ENCODE peak calls at places on chromosome 2, in eight cellular contexts. One of them, this sample, is unnamed.

GRCh38 chr2:14827226-14828023 is 194.9 kb downstream of the LRATD1 start:
- DNase-seq in T-helper 17 cell: no peak
- DNase-seq in mucosa of descending colon: no peak
- DNase-seq in lower lobe of right lung: no peak
- DNase-seq in AG10803: peak
- DNase-seq in activated effector memory CD4-positive, alpha-beta T cell treated with anti-CD3 and anti-CD28 coated beads, Interleukin-2, amount 50 U/mL, for 16 hours: no peak
- DNase-seq in hippocampal formation: no peak
- DNase-seq in fibroblast of lung: no peak
- DNase-seq in this sample: peak

GRCh38 chr2:207505180-207505579 is 24.6 kb upstream of the CREB1 start:
- DNase-seq in mucosa of descending colon: no peak
- DNase-seq in AG10803: peak
- DNase-seq in lower lobe of right lung: no peak
- DNase-seq in hippocampal formation: no peak
- DNase-seq in activated effector memory CD4-positive, alpha-beta T cell treated with anti-CD3 and anti-CD28 coated beads, Interleukin-2, amount 50 U/mL, for 16 hours: no peak
- DNase-seq in fibroblast of lung: no peak
- DNase-seq in T-helper 17 cell: no peak
- DNase-seq in this sample: no peak

GRCh38 chr2:220006152-220006551 is 378.7 kb downstream of the SLC4A3 start:
- DNase-seq in lower lobe of right lung: no peak
- DNase-seq in mucosa of descending colon: no peak
- DNase-seq in AG10803: peak
- DNase-seq in activated effector memory CD4-positive, alpha-beta T cell treated with anti-CD3 and anti-CD28 coated beads, Interleukin-2, amount 50 U/mL, for 16 hours: no peak
- DNase-seq in hippocampal formation: no peak
- DNase-seq in T-helper 17 cell: no peak
- DNase-seq in fibroblast of lung: peak
- DNase-seq in this sample: peak

GRCh38 chr2:100513650-100514049 is 43.4 kb downstream of the NMS start:
- DNase-seq in fibroblast of lung: no peak
- DNase-seq in mucosa of descending colon: no peak
- DNase-seq in activated effector memory CD4-positive, alpha-beta T cell treated with anti-CD3 and anti-CD28 coated beads, Interleukin-2, amount 50 U/mL, for 16 hours: no peak
- DNase-seq in lower lobe of right lung: no peak
- DNase-seq in AG10803: no peak
- DNase-seq in hippocampal formation: no peak
- DNase-seq in T-helper 17 cell: no peak
- DNase-seq in this sample: no peak

GRCh38 chr2:9897331-9897737 is 54.1 kb downstream of the TAF1B start:
- DNase-seq in activated effector memory CD4-positive, alpha-beta T cell treated with anti-CD3 and anti-CD28 coated beads, Interleukin-2, amount 50 U/mL, for 16 hours: peak
- DNase-seq in AG10803: peak
- DNase-seq in T-helper 17 cell: no peak
- DNase-seq in hippocampal formation: no peak
- DNase-seq in mucosa of descending colon: no peak
- DNase-seq in fibroblast of lung: peak
- DNase-seq in lower lobe of right lung: no peak
- DNase-seq in this sample: peak

GRCh38 chr2:231673348-231673770 is 35.0 kb upstream of the PTMA start:
- DNase-seq in AG10803: peak
- DNase-seq in lower lobe of right lung: peak
- DNase-seq in fibroblast of lung: peak
- DNase-seq in mucosa of descending colon: peak
- DNase-seq in T-helper 17 cell: no peak
- DNase-seq in hippocampal formation: no peak
- DNase-seq in activated effector memory CD4-positive, alpha-beta T cell treated with anti-CD3 and anti-CD28 coated beads, Interleukin-2, amount 50 U/mL, for 16 hours: no peak
- DNase-seq in this sample: no peak

GRCh38 chr2:8394131-8394530 is 287.7 kb upstream of the ID2 start:
- DNase-seq in fibroblast of lung: no peak
- DNase-seq in AG10803: no peak
- DNase-seq in T-helper 17 cell: no peak
- DNase-seq in lower lobe of right lung: no peak
- DNase-seq in hippocampal formation: no peak
- DNase-seq in activated effector memory CD4-positive, alpha-beta T cell treated with anti-CD3 and anti-CD28 coated beads, Interleukin-2, amount 50 U/mL, for 16 hours: no peak
- DNase-seq in mucosa of descending colon: no peak
- DNase-seq in this sample: no peak

GRCh38 chr2:149686136-149686535 is 98.6 kb upstream of the MMADHC start:
- DNase-seq in AG10803: no peak
- DNase-seq in fibroblast of lung: no peak
- DNase-seq in hippocampal formation: no peak
- DNase-seq in activated effector memory CD4-positive, alpha-beta T cell treated with anti-CD3 and anti-CD28 coated beads, Interleukin-2, amount 50 U/mL, for 16 hours: no peak
- DNase-seq in mucosa of descending colon: no peak
- DNase-seq in lower lobe of right lung: no peak
- DNase-seq in T-helper 17 cell: no peak
- DNase-seq in this sample: no peak

GRCh38 chr2:45418532-45418931 is 192.5 kb downstream of the SRBD1 start:
- DNase-seq in activated effector memory CD4-positive, alpha-beta T cell treated with anti-CD3 and anti-CD28 coated beads, Interleukin-2, amount 50 U/mL, for 16 hours: no peak
- DNase-seq in T-helper 17 cell: no peak
- DNase-seq in lower lobe of right lung: no peak
- DNase-seq in AG10803: no peak
- DNase-seq in fibroblast of lung: no peak
- DNase-seq in mucosa of descending colon: no peak
- DNase-seq in hippocampal formation: no peak
- DNase-seq in this sample: no peak

GRCh38 chr2:38056216-38056615 is 19.7 kb downstream of the CYP1B1 start:
- DNase-seq in AG10803: no peak
- DNase-seq in mucosa of descending colon: no peak
- DNase-seq in T-helper 17 cell: no peak
- DNase-seq in activated effector memory CD4-positive, alpha-beta T cell treated with anti-CD3 and anti-CD28 coated beads, Interleukin-2, amount 50 U/mL, for 16 hours: no peak
- DNase-seq in fibroblast of lung: no peak
- DNase-seq in lower lobe of right lung: no peak
- DNase-seq in hippocampal formation: no peak
- DNase-seq in this sample: no peak

GRCh38 chr2:20015482-20016083 is 3.1 kb upstream of the MATN3 start:
- DNase-seq in lower lobe of right lung: no peak
- DNase-seq in hippocampal formation: peak
- DNase-seq in AG10803: peak
- DNase-seq in T-helper 17 cell: no peak
- DNase-seq in mucosa of descending colon: no peak
- DNase-seq in activated effector memory CD4-positive, alpha-beta T cell treated with anti-CD3 and anti-CD28 coated beads, Interleukin-2, amount 50 U/mL, for 16 hours: no peak
- DNase-seq in fibroblast of lung: peak
- DNase-seq in this sample: peak

GRCh38 chr2:189276277-189276676 is 96.7 kb upstream of the COL5A2 start:
- DNase-seq in activated effector memory CD4-positive, alpha-beta T cell treated with anti-CD3 and anti-CD28 coated beads, Interleukin-2, amount 50 U/mL, for 16 hours: no peak
- DNase-seq in hippocampal formation: no peak
- DNase-seq in mucosa of descending colon: no peak
- DNase-seq in fibroblast of lung: peak
- DNase-seq in AG10803: peak
- DNase-seq in T-helper 17 cell: no peak
- DNase-seq in lower lobe of right lung: no peak
- DNase-seq in this sample: no peak

GRCh38 chr2:86825728-86826386 is 35.1 kb upstream of the CD8A start:
- DNase-seq in activated effector memory CD4-positive, alpha-beta T cell treated with anti-CD3 and anti-CD28 coated beads, Interleukin-2, amount 50 U/mL, for 16 hours: no peak
- DNase-seq in mucosa of descending colon: no peak
- DNase-seq in lower lobe of right lung: no peak
- DNase-seq in fibroblast of lung: no peak
- DNase-seq in T-helper 17 cell: no peak
- DNase-seq in AG10803: no peak
- DNase-seq in hippocampal formation: no peak
- DNase-seq in this sample: no peak

GRCh38 chr2:184363213-184363612 is 235.1 kb upstream of the ZNF804A start:
- DNase-seq in AG10803: no peak
- DNase-seq in hippocampal formation: no peak
- DNase-seq in fibroblast of lung: no peak
- DNase-seq in activated effector memory CD4-positive, alpha-beta T cell treated with anti-CD3 and anti-CD28 coated beads, Interleukin-2, amount 50 U/mL, for 16 hours: no peak
- DNase-seq in mucosa of descending colon: peak
- DNase-seq in lower lobe of right lung: no peak
- DNase-seq in T-helper 17 cell: no peak
- DNase-seq in this sample: no peak

GRCh38 chr2:8009010-8009597 is 672.8 kb upstream of the ID2 start:
- DNase-seq in T-helper 17 cell: no peak
- DNase-seq in lower lobe of right lung: no peak
- DNase-seq in fibroblast of lung: no peak
- DNase-seq in hippocampal formation: no peak
- DNase-seq in activated effector memory CD4-positive, alpha-beta T cell treated with anti-CD3 and anti-CD28 coated beads, Interleukin-2, amount 50 U/mL, for 16 hours: no peak
- DNase-seq in mucosa of descending colon: no peak
- DNase-seq in AG10803: no peak
- DNase-seq in this sample: peak

GRCh38 chr2:34534341-34534740 is 935.2 kb upstream of the FAM98A start:
- DNase-seq in T-helper 17 cell: no peak
- DNase-seq in hippocampal formation: no peak
- DNase-seq in mucosa of descending colon: no peak
- DNase-seq in fibroblast of lung: no peak
- DNase-seq in AG10803: no peak
- DNase-seq in lower lobe of right lung: no peak
- DNase-seq in activated effector memory CD4-positive, alpha-beta T cell treated with anti-CD3 and anti-CD28 coated beads, Interleukin-2, amount 50 U/mL, for 16 hours: no peak
- DNase-seq in this sample: no peak

GRCh38 chr2:11822746-11823411 is 76.4 kb downstream of the LPIN1 start:
- DNase-seq in fibroblast of lung: no peak
- DNase-seq in AG10803: peak
- DNase-seq in T-helper 17 cell: no peak
- DNase-seq in activated effector memory CD4-positive, alpha-beta T cell treated with anti-CD3 and anti-CD28 coated beads, Interleukin-2, amount 50 U/mL, for 16 hours: no peak
- DNase-seq in hippocampal formation: no peak
- DNase-seq in lower lobe of right lung: no peak
- DNase-seq in mucosa of descending colon: peak
- DNase-seq in this sample: no peak

GRCh38 chr2:144524190-144524957 is 4.5 kb upstream of the ZEB2 start:
- DNase-seq in AG10803: no peak
- DNase-seq in lower lobe of right lung: peak
- DNase-seq in fibroblast of lung: peak
- DNase-seq in mucosa of descending colon: peak
- DNase-seq in T-helper 17 cell: no peak
- DNase-seq in activated effector memory CD4-positive, alpha-beta T cell treated with anti-CD3 and anti-CD28 coated beads, Interleukin-2, amount 50 U/mL, for 16 hours: peak
- DNase-seq in hippocampal formation: no peak
- DNase-seq in this sample: peak

GRCh38 chr2:28680657-28681056 is 71.0 kb upstream of the PPP1CB start:
- DNase-seq in AG10803: no peak
- DNase-seq in hippocampal formation: no peak
- DNase-seq in activated effector memory CD4-positive, alpha-beta T cell treated with anti-CD3 and anti-CD28 coated beads, Interleukin-2, amount 50 U/mL, for 16 hours: no peak
- DNase-seq in T-helper 17 cell: no peak
- DNase-seq in fibroblast of lung: no peak
- DNase-seq in mucosa of descending colon: no peak
- DNase-seq in lower lobe of right lung: no peak
- DNase-seq in this sample: no peak

GRCh38 chr2:240812301-240812680 is 7.7 kb downstream of the KIF1A start:
- DNase-seq in hippocampal formation: no peak
- DNase-seq in mucosa of descending colon: no peak
- DNase-seq in T-helper 17 cell: no peak
- DNase-seq in lower lobe of right lung: peak
- DNase-seq in activated effector memory CD4-positive, alpha-beta T cell treated with anti-CD3 and anti-CD28 coated beads, Interleukin-2, amount 50 U/mL, for 16 hours: peak
- DNase-seq in AG10803: no peak
- DNase-seq in fibroblast of lung: no peak
- DNase-seq in this sample: no peak

GRCh38 chr2:234690569-234691225 is 193.8 kb upstream of the ARL4C start:
- DNase-seq in AG10803: peak
- DNase-seq in lower lobe of right lung: no peak
- DNase-seq in T-helper 17 cell: no peak
- DNase-seq in activated effector memory CD4-positive, alpha-beta T cell treated with anti-CD3 and anti-CD28 coated beads, Interleukin-2, amount 50 U/mL, for 16 hours: no peak
- DNase-seq in mucosa of descending colon: no peak
- DNase-seq in hippocampal formation: no peak
- DNase-seq in fibroblast of lung: peak
- DNase-seq in this sample: no peak

GRCh38 chr2:150389487-150389886 is 98.0 kb downstream of the RND3 start:
- DNase-seq in hippocampal formation: no peak
- DNase-seq in mucosa of descending colon: no peak
- DNase-seq in activated effector memory CD4-positive, alpha-beta T cell treated with anti-CD3 and anti-CD28 coated beads, Interleukin-2, amount 50 U/mL, for 16 hours: no peak
- DNase-seq in T-helper 17 cell: no peak
- DNase-seq in lower lobe of right lung: no peak
- DNase-seq in AG10803: peak
- DNase-seq in fibroblast of lung: no peak
- DNase-seq in this sample: peak

GRCh38 chr2:219551412-219551811 is 7.6 kb downstream of the TMEM198 start:
- DNase-seq in activated effector memory CD4-positive, alpha-beta T cell treated with anti-CD3 and anti-CD28 coated beads, Interleukin-2, amount 50 U/mL, for 16 hours: no peak
- DNase-seq in mucosa of descending colon: no peak
- DNase-seq in hippocampal formation: no peak
- DNase-seq in fibroblast of lung: peak
- DNase-seq in T-helper 17 cell: no peak
- DNase-seq in AG10803: peak
- DNase-seq in lower lobe of right lung: no peak
- DNase-seq in this sample: peak

GRCh38 chr2:8159211-8159965 is 522.5 kb upstream of the ID2 start:
- DNase-seq in T-helper 17 cell: no peak
- DNase-seq in mucosa of descending colon: no peak
- DNase-seq in activated effector memory CD4-positive, alpha-beta T cell treated with anti-CD3 and anti-CD28 coated beads, Interleukin-2, amount 50 U/mL, for 16 hours: no peak
- DNase-seq in lower lobe of right lung: no peak
- DNase-seq in hippocampal formation: no peak
- DNase-seq in AG10803: no peak
- DNase-seq in fibroblast of lung: no peak
- DNase-seq in this sample: no peak

GRCh38 chr2:202762546-202762945 is 109.0 kb downstream of the ICA1L start:
- DNase-seq in fibroblast of lung: peak
- DNase-seq in lower lobe of right lung: no peak
- DNase-seq in activated effector memory CD4-positive, alpha-beta T cell treated with anti-CD3 and anti-CD28 coated beads, Interleukin-2, amount 50 U/mL, for 16 hours: no peak
- DNase-seq in T-helper 17 cell: no peak
- DNase-seq in AG10803: no peak
- DNase-seq in hippocampal formation: no peak
- DNase-seq in mucosa of descending colon: no peak
- DNase-seq in this sample: no peak

GRCh38 chr2:168758970-168759820 is 43.2 kb upstream of the NOSTRIN start:
- DNase-seq in mucosa of descending colon: no peak
- DNase-seq in fibroblast of lung: peak
- DNase-seq in lower lobe of right lung: no peak
- DNase-seq in AG10803: peak
- DNase-seq in T-helper 17 cell: no peak
- DNase-seq in activated effector memory CD4-positive, alpha-beta T cell treated with anti-CD3 and anti-CD28 coated beads, Interleukin-2, amount 50 U/mL, for 16 hours: no peak
- DNase-seq in hippocampal formation: peak
- DNase-seq in this sample: peak

GRCh38 chr2:96556441-96557330 is 20.1 kb downstream of the ARID5A start:
- DNase-seq in lower lobe of right lung: no peak
- DNase-seq in activated effector memory CD4-positive, alpha-beta T cell treated with anti-CD3 and anti-CD28 coated beads, Interleukin-2, amount 50 U/mL, for 16 hours: peak
- DNase-seq in AG10803: peak
- DNase-seq in T-helper 17 cell: no peak
- DNase-seq in mucosa of descending colon: peak
- DNase-seq in fibroblast of lung: peak
- DNase-seq in hippocampal formation: no peak
- DNase-seq in this sample: peak

GRCh38 chr2:149783284-149783683 is 195.7 kb upstream of the MMADHC start:
- DNase-seq in hippocampal formation: no peak
- DNase-seq in activated effector memory CD4-positive, alpha-beta T cell treated with anti-CD3 and anti-CD28 coated beads, Interleukin-2, amount 50 U/mL, for 16 hours: no peak
- DNase-seq in mucosa of descending colon: no peak
- DNase-seq in lower lobe of right lung: no peak
- DNase-seq in T-helper 17 cell: no peak
- DNase-seq in AG10803: no peak
- DNase-seq in fibroblast of lung: no peak
- DNase-seq in this sample: no peak

GRCh38 chr2:30250421-30250820 is 19.1 kb downstream of the LBH start:
- DNase-seq in lower lobe of right lung: no peak
- DNase-seq in T-helper 17 cell: no peak
- DNase-seq in hippocampal formation: no peak
- DNase-seq in mucosa of descending colon: no peak
- DNase-seq in AG10803: no peak
- DNase-seq in activated effector memory CD4-positive, alpha-beta T cell treated with anti-CD3 and anti-CD28 coated beads, Interleukin-2, amount 50 U/mL, for 16 hours: peak
- DNase-seq in fibroblast of lung: no peak
- DNase-seq in this sample: no peak

GRCh38 chr2:103873719-103874359 is 980.1 kb upstream of the POU3F3 start:
- DNase-seq in T-helper 17 cell: no peak
- DNase-seq in hippocampal formation: no peak
- DNase-seq in fibroblast of lung: no peak
- DNase-seq in mucosa of descending colon: no peak
- DNase-seq in activated effector memory CD4-positive, alpha-beta T cell treated with anti-CD3 and anti-CD28 coated beads, Interleukin-2, amount 50 U/mL, for 16 hours: no peak
- DNase-seq in AG10803: no peak
- DNase-seq in lower lobe of right lung: no peak
- DNase-seq in this sample: no peak

GRCh38 chr2:100257939-100258338 is 64.4 kb downstream of the LONRF2 start:
- DNase-seq in T-helper 17 cell: no peak
- DNase-seq in hippocampal formation: no peak
- DNase-seq in mucosa of descending colon: no peak
- DNase-seq in AG10803: peak
- DNase-seq in lower lobe of right lung: no peak
- DNase-seq in fibroblast of lung: no peak
- DNase-seq in activated effector memory CD4-positive, alpha-beta T cell treated with anti-CD3 and anti-CD28 coated beads, Interleukin-2, amount 50 U/mL, for 16 hours: no peak
- DNase-seq in this sample: peak

GRCh38 chr2:3706892-3707291 is 3.5 kb downstream of the DCDC2C start:
- DNase-seq in fibroblast of lung: no peak
- DNase-seq in hippocampal formation: no peak
- DNase-seq in activated effector memory CD4-positive, alpha-beta T cell treated with anti-CD3 and anti-CD28 coated beads, Interleukin-2, amount 50 U/mL, for 16 hours: no peak
- DNase-seq in mucosa of descending colon: no peak
- DNase-seq in T-helper 17 cell: no peak
- DNase-seq in AG10803: no peak
- DNase-seq in lower lobe of right lung: no peak
- DNase-seq in this sample: no peak

GRCh38 chr2:10405441-10405840 is 42.7 kb downstream of the ODC1 start:
- DNase-seq in lower lobe of right lung: peak
- DNase-seq in activated effector memory CD4-positive, alpha-beta T cell treated with anti-CD3 and anti-CD28 coated beads, Interleukin-2, amount 50 U/mL, for 16 hours: no peak
- DNase-seq in fibroblast of lung: peak
- DNase-seq in AG10803: peak
- DNase-seq in hippocampal formation: no peak
- DNase-seq in T-helper 17 cell: no peak
- DNase-seq in mucosa of descending colon: no peak
- DNase-seq in this sample: peak

This sample was measured in AG20443.